ENCODE peak calls at places on chromosomes 16 and 17, in four cellular contexts. One of them, this sample, is unnamed.

GRCh38 chr17:32958418-32958817 is 30.5 kb downstream of the TMEM98 start:
- DNase-seq in HepG2: no peak
- DNase-seq in K562: no peak
- DNase-seq in GM12878: no peak
- DNase-seq in this sample: no peak

GRCh38 chr17:37608369-37609169 is 649 bp downstream of the SYNRG start:
- DNase-seq in HepG2: peak
- DNase-seq in K562: no peak
- DNase-seq in GM12878: no peak
- DNase-seq in this sample: peak

GRCh38 chr17:45238155-45238774 is 16.6 kb downstream of the FMNL1 start:
- DNase-seq in HepG2: no peak
- DNase-seq in K562: no peak
- DNase-seq in GM12878: no peak
- DNase-seq in this sample: no peak

GRCh38 chr17:41265078-41265477 is at the start of gene KRTAP9-6:
- DNase-seq in HepG2: no peak
- DNase-seq in K562: peak
- DNase-seq in GM12878: no peak
- DNase-seq in this sample: no peak

GRCh38 chr17:80499536-80499935 is 23.1 kb upstream of the NPTX1 start:
- DNase-seq in HepG2: no peak
- DNase-seq in K562: no peak
- DNase-seq in GM12878: no peak
- DNase-seq in this sample: no peak

GRCh38 chr17:17028059-17028877 is 14.0 kb upstream of the MPRIP start:
- DNase-seq in HepG2: peak
- DNase-seq in K562: peak
- DNase-seq in GM12878: no peak
- DNase-seq in this sample: peak

GRCh38 chr16:50933257-50933656 is 191.4 kb downstream of the CYLD start:
- DNase-seq in HepG2: no peak
- DNase-seq in K562: no peak
- DNase-seq in GM12878: no peak
- DNase-seq in this sample: no peak

GRCh38 chr17:81859906-81860755 is at the start of gene P4HB:
- DNase-seq in HepG2: no peak
- DNase-seq in K562: no peak
- DNase-seq in GM12878: no peak
- DNase-seq in this sample: no peak

GRCh38 chr16:57800213-57801097 is 1.8 kb downstream of the KIFC3 start:
- DNase-seq in HepG2: no peak
- DNase-seq in K562: no peak
- DNase-seq in GM12878: no peak
- DNase-seq in this sample: no peak

GRCh38 chr16:66134875-66135274 is 231.6 kb upstream of the CDH5 start:
- DNase-seq in HepG2: no peak
- DNase-seq in K562: no peak
- DNase-seq in GM12878: no peak
- DNase-seq in this sample: no peak

GRCh38 chr16:79018952-79019506 is 581.5 kb downstream of the MAF start:
- DNase-seq in HepG2: no peak
- DNase-seq in K562: no peak
- DNase-seq in GM12878: no peak
- DNase-seq in this sample: no peak

GRCh38 chr16:85328665-85329058 is 216.4 kb upstream of the CIBAR2 start:
- DNase-seq in HepG2: no peak
- DNase-seq in K562: peak
- DNase-seq in GM12878: no peak
- DNase-seq in this sample: peak

GRCh38 chr17:83042522-83043158 is 36.8 kb upstream of the METRNL start:
- DNase-seq in HepG2: no peak
- DNase-seq in K562: no peak
- DNase-seq in GM12878: no peak
- DNase-seq in this sample: no peak

GRCh38 chr17:1446201-1446600 is 9.8 kb downstream of the CRK start:
- DNase-seq in HepG2: no peak
- DNase-seq in K562: no peak
- DNase-seq in GM12878: no peak
- DNase-seq in this sample: no peak

GRCh38 chr16:11187522-11187921 is 68.5 kb downstream of the SOCS1 start:
- DNase-seq in HepG2: no peak
- DNase-seq in K562: no peak
- DNase-seq in GM12878: no peak
- DNase-seq in this sample: no peak

GRCh38 chr16:11768850-11769249 is 26.2 kb upstream of the TXNDC11 start:
- DNase-seq in HepG2: no peak
- DNase-seq in K562: no peak
- DNase-seq in GM12878: peak
- DNase-seq in this sample: no peak

GRCh38 chr16:78102865-78103264 is 3.4 kb downstream of the WWOX start:
- DNase-seq in HepG2: no peak
- DNase-seq in K562: no peak
- DNase-seq in GM12878: no peak
- DNase-seq in this sample: no peak

GRCh38 chr16:51392651-51393187 is 241.6 kb upstream of the SALL1 start:
- DNase-seq in HepG2: no peak
- DNase-seq in K562: no peak
- DNase-seq in GM12878: no peak
- DNase-seq in this sample: peak

GRCh38 chr16:22898874-22899348 is 84.9 kb downstream of the HS3ST2 start:
- DNase-seq in HepG2: peak
- DNase-seq in K562: peak
- DNase-seq in GM12878: peak
- DNase-seq in this sample: peak

GRCh38 chr16:83023640-83024039 is 396.9 kb downstream of the CDH13 start:
- DNase-seq in HepG2: no peak
- DNase-seq in K562: no peak
- DNase-seq in GM12878: no peak
- DNase-seq in this sample: no peak

GRCh38 chr17:82148997-82149396 is 51.0 kb upstream of the FASN start:
- DNase-seq in HepG2: no peak
- DNase-seq in K562: no peak
- DNase-seq in GM12878: no peak
- DNase-seq in this sample: no peak

GRCh38 chr17:199195-199604 is 17.8 kb upstream of the DOC2B start:
- DNase-seq in HepG2: no peak
- DNase-seq in K562: no peak
- DNase-seq in GM12878: no peak
- DNase-seq in this sample: no peak

GRCh38 chr17:43784628-43785101 is 4.4 kb downstream of the CFAP97D1 start:
- DNase-seq in HepG2: peak
- DNase-seq in K562: no peak
- DNase-seq in GM12878: no peak
- DNase-seq in this sample: no peak

GRCh38 chr16:19522369-19523159 is 666 bp upstream of the GDE1 start:
- DNase-seq in HepG2: no peak
- DNase-seq in K562: no peak
- DNase-seq in GM12878: no peak
- DNase-seq in this sample: no peak

GRCh38 chr17:38872671-38873385 is 3.0 kb downstream of the LASP1 start:
- DNase-seq in HepG2: peak
- DNase-seq in K562: no peak
- DNase-seq in GM12878: no peak
- DNase-seq in this sample: no peak

GRCh38 chr16:53142823-53143568 is 88.2 kb downstream of the CHD9 start:
- DNase-seq in HepG2: no peak
- DNase-seq in K562: no peak
- DNase-seq in GM12878: no peak
- DNase-seq in this sample: no peak

GRCh38 chr17:55405600-55405999 is 16.0 kb downstream of the MMD start:
- DNase-seq in HepG2: no peak
- DNase-seq in K562: no peak
- DNase-seq in GM12878: no peak
- DNase-seq in this sample: no peak

GRCh38 chr16:8370374-8371015 is 219.8 kb downstream of the TMEM114 start:
- DNase-seq in HepG2: peak
- DNase-seq in K562: no peak
- DNase-seq in GM12878: no peak
- DNase-seq in this sample: no peak

GRCh38 chr16:4402439-4403132 is 13.8 kb downstream of the CORO7 start:
- DNase-seq in HepG2: peak
- DNase-seq in K562: peak
- DNase-seq in GM12878: no peak
- DNase-seq in this sample: peak

GRCh38 chr17:64661981-64662773 is at the start of gene SMURF2:
- DNase-seq in HepG2: peak
- DNase-seq in K562: peak
- DNase-seq in GM12878: no peak
- DNase-seq in this sample: peak

GRCh38 chr16:78040396-78040795 is 18.0 kb downstream of the CLEC3A start:
- DNase-seq in HepG2: no peak
- DNase-seq in K562: no peak
- DNase-seq in GM12878: no peak
- DNase-seq in this sample: no peak

GRCh38 chr16:73949574-73950348 is 346.9 kb upstream of the PSMD7 start:
- DNase-seq in HepG2: no peak
- DNase-seq in K562: no peak
- DNase-seq in GM12878: no peak
- DNase-seq in this sample: no peak
- TF ChIP-seq ETV6 in HepG2: no peak
- TF ChIP-seq ETV6 in K562: no peak
- TF ChIP-seq ETV6 in GM12878: no peak
- TF ChIP-seq ETV6 in this sample: no peak

GRCh38 chr17:2819921-2820501 is 23.8 kb downstream of the RAP1GAP2 start:
- DNase-seq in HepG2: no peak
- DNase-seq in K562: no peak
- DNase-seq in GM12878: no peak
- DNase-seq in this sample: no peak
- TF ChIP-seq ETV6 in HepG2: no peak
- TF ChIP-seq ETV6 in K562: no peak
- TF ChIP-seq ETV6 in GM12878: no peak
- TF ChIP-seq ETV6 in this sample: no peak

GRCh38 chr17:9434502-9435113 is 141.0 kb downstream of the STX8 start:
- DNase-seq in HepG2: no peak
- DNase-seq in K562: no peak
- DNase-seq in GM12878: no peak
- DNase-seq in this sample: no peak
- TF ChIP-seq ETV6 in HepG2: no peak
- TF ChIP-seq ETV6 in K562: no peak
- TF ChIP-seq ETV6 in GM12878: no peak
- TF ChIP-seq ETV6 in this sample: no peak

GRCh38 chr17:21298056-21298982 is 13.8 kb downstream of the MAP2K3 start:
- DNase-seq in HepG2: no peak
- DNase-seq in K562: no peak
- DNase-seq in GM12878: no peak
- DNase-seq in this sample: no peak
- TF ChIP-seq ETV6 in HepG2: no peak
- TF ChIP-seq ETV6 in K562: no peak
- TF ChIP-seq ETV6 in GM12878: no peak
- TF ChIP-seq ETV6 in this sample: no peak

GRCh38 chr17:78687125-78687524 is 94.9 kb downstream of the CYTH1 start:
- DNase-seq in HepG2: no peak
- DNase-seq in K562: no peak
- DNase-seq in GM12878: no peak
- DNase-seq in this sample: no peak
- TF ChIP-seq ETV6 in HepG2: no peak
- TF ChIP-seq ETV6 in K562: no peak
- TF ChIP-seq ETV6 in GM12878: no peak
- TF ChIP-seq ETV6 in this sample: no peak

GRCh38 chr17:76276461-76277299 is 11.5 kb downstream of the UBALD2 start:
- DNase-seq in HepG2: no peak
- DNase-seq in K562: no peak
- DNase-seq in GM12878: no peak
- DNase-seq in this sample: no peak
- TF ChIP-seq ETV6 in HepG2: no peak
- TF ChIP-seq ETV6 in K562: no peak
- TF ChIP-seq ETV6 in GM12878: no peak
- TF ChIP-seq ETV6 in this sample: no peak

DNA sequence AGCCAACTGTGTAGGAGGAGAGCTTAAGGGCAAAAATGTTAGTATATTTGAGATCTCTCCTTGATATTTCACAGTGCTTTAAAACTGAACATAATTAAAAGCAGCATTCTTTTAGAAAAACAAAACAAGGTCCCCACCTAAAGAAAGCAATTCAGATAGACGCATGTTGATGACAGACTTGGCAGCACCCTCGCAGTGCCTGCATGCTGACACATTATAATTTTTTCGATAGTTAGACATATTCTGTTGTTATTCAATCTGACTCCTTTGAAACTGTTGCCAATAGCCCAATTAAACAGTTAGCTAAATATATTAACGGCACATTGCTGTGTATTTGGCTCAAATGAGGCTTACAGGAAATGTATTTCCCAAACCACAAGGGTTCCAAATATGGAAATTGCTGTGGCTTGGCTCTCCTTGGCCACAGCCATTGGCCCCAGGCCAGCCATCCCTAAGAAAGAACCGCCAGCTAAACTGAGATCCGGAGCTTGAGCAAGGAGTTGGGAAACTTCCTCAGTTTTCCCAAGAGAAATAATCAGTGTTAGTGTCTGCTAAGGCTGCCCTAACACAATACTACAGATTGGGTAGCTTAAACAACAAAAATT is 31.0 kb downstream of the C16orf82 start:
- DNase-seq in HepG2: no peak
- DNase-seq in K562: no peak
- DNase-seq in GM12878: no peak
- DNase-seq in this sample: no peak
- TF ChIP-seq ETV6 in HepG2: no peak
- TF ChIP-seq ETV6 in K562: no peak
- TF ChIP-seq ETV6 in GM12878: no peak
- TF ChIP-seq ETV6 in this sample: no peak

GRCh38 chr17:69997332-69997731 is 77.7 kb upstream of the KCNJ16 start:
- DNase-seq in HepG2: no peak
- DNase-seq in K562: no peak
- DNase-seq in GM12878: no peak
- DNase-seq in this sample: no peak
- TF ChIP-seq ETV6 in HepG2: no peak
- TF ChIP-seq ETV6 in K562: no peak
- TF ChIP-seq ETV6 in GM12878: no peak
- TF ChIP-seq ETV6 in this sample: no peak